ENCODE peak calls at places on chromosomes 7 and 10, in eight cellular contexts. One of them, this sample, is unnamed.

GRCh38 chr7:41163991-41164390 is 538.9 kb downstream of the INHBA start:
- DNase-seq in suprapubic skin: no peak
- DNase-seq in SJCRH30: no peak
- DNase-seq in epithelial cell of proximal tubule: no peak
- DNase-seq in H1: no peak
- DNase-seq in GM23338: no peak
- DNase-seq in lung: no peak
- DNase-seq in neuronal stem cell: no peak
- DNase-seq in this sample: no peak

GRCh38 chr7:77453531-77453930 is 37.4 kb upstream of the GSAP start:
- DNase-seq in suprapubic skin: no peak
- DNase-seq in H1: no peak
- DNase-seq in SJCRH30: no peak
- DNase-seq in neuronal stem cell: no peak
- DNase-seq in GM23338: no peak
- DNase-seq in epithelial cell of proximal tubule: no peak
- DNase-seq in lung: no peak
- DNase-seq in this sample: no peak

GRCh38 chr7:150983893-150984368 is 5.8 kb upstream of the KCNH2 start:
- DNase-seq in neuronal stem cell: peak
- DNase-seq in epithelial cell of proximal tubule: no peak
- DNase-seq in SJCRH30: no peak
- DNase-seq in H1: peak
- DNase-seq in suprapubic skin: no peak
- DNase-seq in GM23338: peak
- DNase-seq in lung: no peak
- DNase-seq in this sample: no peak

GRCh38 chr7:68853254-68853653 is 745.0 kb upstream of the AUTS2 start:
- DNase-seq in epithelial cell of proximal tubule: no peak
- DNase-seq in GM23338: no peak
- DNase-seq in H1: no peak
- DNase-seq in neuronal stem cell: no peak
- DNase-seq in suprapubic skin: no peak
- DNase-seq in SJCRH30: no peak
- DNase-seq in lung: no peak
- DNase-seq in this sample: no peak

GRCh38 chr10:125137601-125138438 is 22.5 kb downstream of the CTBP2 start:
- DNase-seq in suprapubic skin: no peak
- DNase-seq in lung: no peak
- DNase-seq in neuronal stem cell: no peak
- DNase-seq in GM23338: no peak
- DNase-seq in SJCRH30: no peak
- DNase-seq in epithelial cell of proximal tubule: no peak
- DNase-seq in H1: no peak
- DNase-seq in this sample: no peak

GRCh38 chr10:133379152-133379800 is at the start of gene PAOX:
- DNase-seq in H1: peak
- DNase-seq in epithelial cell of proximal tubule: no peak
- DNase-seq in lung: peak
- DNase-seq in neuronal stem cell: peak
- DNase-seq in suprapubic skin: no peak
- DNase-seq in SJCRH30: peak
- DNase-seq in GM23338: peak
- DNase-seq in this sample: peak

GRCh38 chr10:49621561-49621960 is 7.7 kb downstream of the CHAT start:
- DNase-seq in suprapubic skin: peak
- DNase-seq in SJCRH30: no peak
- DNase-seq in epithelial cell of proximal tubule: no peak
- DNase-seq in GM23338: no peak
- DNase-seq in neuronal stem cell: no peak
- DNase-seq in H1: no peak
- DNase-seq in lung: no peak
- DNase-seq in this sample: peak

GRCh38 chr7:21448974-21449373 is 21.1 kb downstream of the SP4 start:
- DNase-seq in H1: no peak
- DNase-seq in epithelial cell of proximal tubule: no peak
- DNase-seq in GM23338: peak
- DNase-seq in neuronal stem cell: no peak
- DNase-seq in SJCRH30: no peak
- DNase-seq in suprapubic skin: no peak
- DNase-seq in lung: no peak
- DNase-seq in this sample: no peak

GRCh38 chr10:14617850-14618249 is 156.8 kb downstream of the FAM107B start:
- DNase-seq in GM23338: no peak
- DNase-seq in H1: no peak
- DNase-seq in lung: no peak
- DNase-seq in suprapubic skin: no peak
- DNase-seq in neuronal stem cell: no peak
- DNase-seq in SJCRH30: no peak
- DNase-seq in epithelial cell of proximal tubule: no peak
- DNase-seq in this sample: no peak

GRCh38 chr10:133033742-133034048 is 54.0 kb upstream of the ADGRA1 start:
- DNase-seq in neuronal stem cell: no peak
- DNase-seq in epithelial cell of proximal tubule: no peak
- DNase-seq in H1: no peak
- DNase-seq in suprapubic skin: no peak
- DNase-seq in GM23338: no peak
- DNase-seq in SJCRH30: no peak
- DNase-seq in lung: no peak
- DNase-seq in this sample: no peak

GRCh38 chr7:65449505-65449852 is 75.8 kb downstream of the ZNF92 start:
- DNase-seq in suprapubic skin: no peak
- DNase-seq in GM23338: no peak
- DNase-seq in H1: no peak
- DNase-seq in SJCRH30: no peak
- DNase-seq in lung: no peak
- DNase-seq in neuronal stem cell: no peak
- DNase-seq in epithelial cell of proximal tubule: no peak
- DNase-seq in this sample: no peak

GRCh38 chr7:108263364-108263951 is 133.3 kb upstream of the LAMB4 start:
- DNase-seq in suprapubic skin: no peak
- DNase-seq in lung: no peak
- DNase-seq in GM23338: no peak
- DNase-seq in H1: no peak
- DNase-seq in SJCRH30: peak
- DNase-seq in neuronal stem cell: no peak
- DNase-seq in epithelial cell of proximal tubule: no peak
- DNase-seq in this sample: no peak

GRCh38 chr10:112858990-112859520 is 91.0 kb upstream of the TCF7L2 start:
- DNase-seq in lung: no peak
- DNase-seq in H1: no peak
- DNase-seq in suprapubic skin: no peak
- DNase-seq in neuronal stem cell: no peak
- DNase-seq in GM23338: no peak
- DNase-seq in epithelial cell of proximal tubule: no peak
- DNase-seq in SJCRH30: no peak
- DNase-seq in this sample: no peak

GRCh38 chr7:22662031-22662430 is 65.0 kb upstream of the IL6 start:
- DNase-seq in H1: no peak
- DNase-seq in GM23338: no peak
- DNase-seq in epithelial cell of proximal tubule: peak
- DNase-seq in suprapubic skin: no peak
- DNase-seq in neuronal stem cell: no peak
- DNase-seq in SJCRH30: no peak
- DNase-seq in lung: no peak
- DNase-seq in this sample: no peak

GRCh38 chr10:71270301-71270777 is 48.7 kb upstream of the SLC29A3 start:
- DNase-seq in neuronal stem cell: peak
- DNase-seq in GM23338: peak
- DNase-seq in SJCRH30: peak
- DNase-seq in H1: peak
- DNase-seq in lung: no peak
- DNase-seq in suprapubic skin: no peak
- DNase-seq in epithelial cell of proximal tubule: no peak
- DNase-seq in this sample: no peak

GRCh38 chr7:94133460-94133859 is 129.3 kb upstream of the BET1 start:
- DNase-seq in neuronal stem cell: no peak
- DNase-seq in lung: no peak
- DNase-seq in SJCRH30: no peak
- DNase-seq in suprapubic skin: no peak
- DNase-seq in H1: no peak
- DNase-seq in epithelial cell of proximal tubule: peak
- DNase-seq in GM23338: no peak
- DNase-seq in this sample: no peak

GRCh38 chr10:57925045-57925444 is 342.6 kb downstream of the IPMK start:
- DNase-seq in GM23338: no peak
- DNase-seq in neuronal stem cell: no peak
- DNase-seq in H1: no peak
- DNase-seq in SJCRH30: no peak
- DNase-seq in epithelial cell of proximal tubule: no peak
- DNase-seq in lung: no peak
- DNase-seq in suprapubic skin: no peak
- DNase-seq in this sample: no peak

GRCh38 chr10:57921140-57921539 is 346.6 kb downstream of the IPMK start:
- DNase-seq in H1: no peak
- DNase-seq in GM23338: no peak
- DNase-seq in suprapubic skin: no peak
- DNase-seq in epithelial cell of proximal tubule: no peak
- DNase-seq in SJCRH30: no peak
- DNase-seq in neuronal stem cell: no peak
- DNase-seq in lung: no peak
- DNase-seq in this sample: no peak

GRCh38 chr10:57917019-57917418 is 350.7 kb downstream of the IPMK start:
- DNase-seq in suprapubic skin: no peak
- DNase-seq in SJCRH30: no peak
- DNase-seq in epithelial cell of proximal tubule: no peak
- DNase-seq in H1: no peak
- DNase-seq in lung: no peak
- DNase-seq in GM23338: no peak
- DNase-seq in neuronal stem cell: no peak
- DNase-seq in this sample: no peak

GRCh38 chr10:57919864-57920263 is 347.8 kb downstream of the IPMK start:
- DNase-seq in GM23338: no peak
- DNase-seq in SJCRH30: no peak
- DNase-seq in lung: no peak
- DNase-seq in H1: no peak
- DNase-seq in epithelial cell of proximal tubule: no peak
- DNase-seq in suprapubic skin: no peak
- DNase-seq in neuronal stem cell: no peak
- DNase-seq in this sample: no peak
- H3K4me3 ChIP-seq in GM23338: no peak
- H3K4me3 ChIP-seq in SJCRH30: no peak
- H3K4me3 ChIP-seq in lung: no peak
- H3K4me3 ChIP-seq in H1: no peak
- H3K4me3 ChIP-seq in epithelial cell of proximal tubule: no peak
- H3K4me3 ChIP-seq in suprapubic skin: no peak
- H3K4me3 ChIP-seq in neuronal stem cell: no peak
- H3K4me3 ChIP-seq in this sample: no peak

GRCh38 chr7:44212018-44212417 is 11.2 kb downstream of the YKT6 start:
- DNase-seq in suprapubic skin: peak
- DNase-seq in SJCRH30: no peak
- DNase-seq in neuronal stem cell: no peak
- DNase-seq in lung: no peak
- DNase-seq in GM23338: no peak
- DNase-seq in H1: no peak
- DNase-seq in epithelial cell of proximal tubule: no peak
- DNase-seq in this sample: no peak
- H3K4me3 ChIP-seq in suprapubic skin: no peak
- H3K4me3 ChIP-seq in SJCRH30: no peak
- H3K4me3 ChIP-seq in neuronal stem cell: no peak
- H3K4me3 ChIP-seq in lung: no peak
- H3K4me3 ChIP-seq in GM23338: no peak
- H3K4me3 ChIP-seq in H1: no peak
- H3K4me3 ChIP-seq in epithelial cell of proximal tubule: no peak
- H3K4me3 ChIP-seq in this sample: no peak

DNA sequence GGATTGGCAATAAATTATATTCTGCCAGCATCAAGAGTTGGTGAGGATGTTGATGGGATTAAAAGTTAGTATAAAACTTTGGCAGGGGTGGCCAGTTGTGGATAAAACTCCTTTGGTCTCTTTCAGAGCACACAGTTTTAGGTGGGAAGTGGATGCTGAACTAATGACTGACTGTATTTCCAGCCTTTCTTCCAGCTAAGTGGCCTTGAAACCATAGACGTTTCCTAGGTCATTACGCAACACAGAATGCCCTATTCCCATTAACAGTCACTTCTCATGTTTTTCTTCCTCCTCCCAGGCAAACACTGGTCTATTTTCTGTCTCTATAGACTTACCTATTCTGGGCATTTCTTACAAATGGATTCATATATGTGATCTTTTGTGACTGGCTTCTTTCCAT is 467.4 kb downstream of the NEBL start:
- DNase-seq in GM23338: no peak
- DNase-seq in SJCRH30: no peak
- DNase-seq in neuronal stem cell: no peak
- DNase-seq in epithelial cell of proximal tubule: no peak
- DNase-seq in lung: no peak
- DNase-seq in H1: no peak
- DNase-seq in suprapubic skin: no peak
- DNase-seq in this sample: no peak
- H3K4me3 ChIP-seq in GM23338: no peak
- H3K4me3 ChIP-seq in SJCRH30: no peak
- H3K4me3 ChIP-seq in neuronal stem cell: no peak
- H3K4me3 ChIP-seq in epithelial cell of proximal tubule: no peak
- H3K4me3 ChIP-seq in lung: no peak
- H3K4me3 ChIP-seq in H1: no peak
- H3K4me3 ChIP-seq in suprapubic skin: no peak
- H3K4me3 ChIP-seq in this sample: no peak

GRCh38 chr7:73522081-73522818 is at the start of gene BAZ1B:
- DNase-seq in epithelial cell of proximal tubule: peak
- DNase-seq in GM23338: peak
- DNase-seq in H1: peak
- DNase-seq in suprapubic skin: peak
- DNase-seq in lung: peak
- DNase-seq in neuronal stem cell: peak
- DNase-seq in SJCRH30: peak
- DNase-seq in this sample: peak

GRCh38 chr7:73520673-73521635 is 1.1 kb downstream of the BAZ1B start:
- DNase-seq in neuronal stem cell: no peak
- DNase-seq in epithelial cell of proximal tubule: no peak
- DNase-seq in lung: no peak
- DNase-seq in GM23338: peak
- DNase-seq in H1: no peak
- DNase-seq in suprapubic skin: peak
- DNase-seq in SJCRH30: peak
- DNase-seq in this sample: no peak

GRCh38 chr7:73518470-73518869 is 3.6 kb downstream of the BAZ1B start:
- DNase-seq in SJCRH30: no peak
- DNase-seq in lung: no peak
- DNase-seq in neuronal stem cell: no peak
- DNase-seq in GM23338: no peak
- DNase-seq in epithelial cell of proximal tubule: no peak
- DNase-seq in H1: no peak
- DNase-seq in suprapubic skin: peak
- DNase-seq in this sample: no peak

GRCh38 chr7:73519867-73520672 is 2.0 kb downstream of the BAZ1B start:
- DNase-seq in neuronal stem cell: no peak
- DNase-seq in suprapubic skin: peak
- DNase-seq in lung: no peak
- DNase-seq in H1: no peak
- DNase-seq in epithelial cell of proximal tubule: no peak
- DNase-seq in GM23338: no peak
- DNase-seq in SJCRH30: no peak
- DNase-seq in this sample: no peak

DNA sequence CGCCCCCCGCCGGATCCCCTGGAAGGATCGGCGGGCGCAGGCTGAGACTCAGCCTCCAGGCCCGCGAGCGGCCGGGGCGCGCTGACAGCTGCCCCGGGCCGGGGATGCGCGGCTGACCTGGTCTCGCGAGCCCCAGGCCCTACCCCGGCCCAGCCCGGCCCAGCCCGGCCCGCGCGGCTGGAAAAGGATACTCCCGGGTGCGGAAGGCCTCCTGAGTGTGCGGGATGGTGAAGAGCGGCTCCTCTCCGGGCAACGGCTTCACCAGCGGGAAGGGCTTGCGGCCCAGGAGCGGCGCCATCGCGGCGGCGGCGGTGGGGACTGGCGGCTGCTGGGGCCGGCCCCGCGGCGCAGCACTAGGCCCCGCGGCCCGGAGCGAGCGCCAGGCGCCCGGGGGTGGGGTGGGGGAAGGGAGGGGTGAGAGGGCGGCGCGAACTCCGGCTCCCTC is 435 bp downstream of the BAZ1B start:
- DNase-seq in epithelial cell of proximal tubule: no peak
- DNase-seq in GM23338: peak
- DNase-seq in H1: peak
- DNase-seq in lung: no peak
- DNase-seq in suprapubic skin: no peak
- DNase-seq in neuronal stem cell: peak
- DNase-seq in SJCRH30: no peak
- DNase-seq in this sample: peak
- H3K4me3 ChIP-seq in epithelial cell of proximal tubule: peak
- H3K4me3 ChIP-seq in GM23338: peak
- H3K4me3 ChIP-seq in H1: peak
- H3K4me3 ChIP-seq in lung: peak
- H3K4me3 ChIP-seq in suprapubic skin: peak
- H3K4me3 ChIP-seq in neuronal stem cell: peak
- H3K4me3 ChIP-seq in SJCRH30: peak
- H3K4me3 ChIP-seq in this sample: peak